ENCODE peak calls at places on chromosomes 6 and 20, in nine cellular contexts. W is H1, L is heart left ventricle, M is lower leg skin, Q is A549, C is suprapubic skin, N is HCT116, O is upper lobe of left lung, T is testis. B is an unnamed sample.

GRCh38 chr6:168838000-168838399 is 397.0 kb downstream of the SMOC2 start:
- DNase-seq in L (no peak), W (no peak), M (no peak), N (no peak), C (no peak), Q (no peak), O (no peak), T (no peak), B (no peak)

GRCh38 chr20:19397676-19398075 is 185.2 kb downstream of the SLC24A3 start:
- DNase-seq in M (no peak), N (no peak), O (no peak), T (no peak), C (no peak), L (no peak), Q (no peak), W (no peak), B (no peak)

GRCh38 chr6:159062564-159062945 is 17.8 kb upstream of the TAGAP start:
- DNase-seq in L (no peak), M (no peak), N (no peak), W (no peak), T (no peak), Q (no peak), C (no peak), O (no peak), B (no peak)

GRCh38 chr20:25277051-25277801 is 29.3 kb downstream of the PYGB start:
- DNase-seq in L (peak), Q (no peak), T (peak), N (no peak), W (peak), M (no peak), C (peak), O (no peak), B (no peak)

GRCh38 chr6:16769131-16769985 is 8.1 kb upstream of the ATXN1 start:
- DNase-seq in Q (peak), N (peak), L (no peak), M (peak), O (no peak), T (no peak), C (no peak), W (no peak), B (peak)

GRCh38 chr6:89281779-89282246 is 33.3 kb downstream of the GABRR2 start:
- DNase-seq in W (peak), O (no peak), Q (peak), T (peak), N (peak), L (no peak), C (no peak), M (no peak), B (peak)

GRCh38 chr6:11805259-11806053 is 26.9 kb upstream of the ADTRP start:
- DNase-seq in N (no peak), Q (no peak), M (no peak), O (peak), L (no peak), W (peak), C (no peak), T (peak), B (no peak)

GRCh38 chr6:139764498-139764986 is 390.1 kb upstream of the CITED2 start:
- DNase-seq in M (peak), N (peak), W (no peak), T (no peak), O (no peak), L (no peak), Q (peak), C (no peak), B (peak)

GRCh38 chr6:108550256-108550655 is 10.5 kb upstream of the FOXO3 start:
- DNase-seq in Q (no peak), L (no peak), W (no peak), M (no peak), C (no peak), T (no peak), N (no peak), O (no peak), B (no peak)

GRCh38 chr6:71222676-71223075 is 65.9 kb upstream of the OGFRL1 start:
- DNase-seq in N (no peak), C (no peak), T (no peak), W (no peak), O (no peak), L (no peak), M (no peak), Q (no peak), B (no peak)

GRCh38 chr6:6586671-6587526 is 1.6 kb upstream of the LY86 start:
- DNase-seq in L (no peak), Q (no peak), N (no peak), T (no peak), C (no peak), M (no peak), O (no peak), W (no peak), B (no peak)
- TF ChIP-seq POLR2A in L (no peak), Q (no peak), N (no peak), T (no peak), C (no peak), M (no peak), O (no peak), W (no peak), B (no peak)

GRCh38 chr6:52284460-52285173 is at the start of gene MCM3:
- DNase-seq in O (peak), C (peak), T (peak), W (peak), L (peak), M (peak), Q (peak), N (peak), B (peak)
- TF ChIP-seq POLR2A in O (peak), C (no peak), T (no peak), W (peak), L (peak), M (no peak), Q (peak), N (no peak), B (peak)

DNA sequence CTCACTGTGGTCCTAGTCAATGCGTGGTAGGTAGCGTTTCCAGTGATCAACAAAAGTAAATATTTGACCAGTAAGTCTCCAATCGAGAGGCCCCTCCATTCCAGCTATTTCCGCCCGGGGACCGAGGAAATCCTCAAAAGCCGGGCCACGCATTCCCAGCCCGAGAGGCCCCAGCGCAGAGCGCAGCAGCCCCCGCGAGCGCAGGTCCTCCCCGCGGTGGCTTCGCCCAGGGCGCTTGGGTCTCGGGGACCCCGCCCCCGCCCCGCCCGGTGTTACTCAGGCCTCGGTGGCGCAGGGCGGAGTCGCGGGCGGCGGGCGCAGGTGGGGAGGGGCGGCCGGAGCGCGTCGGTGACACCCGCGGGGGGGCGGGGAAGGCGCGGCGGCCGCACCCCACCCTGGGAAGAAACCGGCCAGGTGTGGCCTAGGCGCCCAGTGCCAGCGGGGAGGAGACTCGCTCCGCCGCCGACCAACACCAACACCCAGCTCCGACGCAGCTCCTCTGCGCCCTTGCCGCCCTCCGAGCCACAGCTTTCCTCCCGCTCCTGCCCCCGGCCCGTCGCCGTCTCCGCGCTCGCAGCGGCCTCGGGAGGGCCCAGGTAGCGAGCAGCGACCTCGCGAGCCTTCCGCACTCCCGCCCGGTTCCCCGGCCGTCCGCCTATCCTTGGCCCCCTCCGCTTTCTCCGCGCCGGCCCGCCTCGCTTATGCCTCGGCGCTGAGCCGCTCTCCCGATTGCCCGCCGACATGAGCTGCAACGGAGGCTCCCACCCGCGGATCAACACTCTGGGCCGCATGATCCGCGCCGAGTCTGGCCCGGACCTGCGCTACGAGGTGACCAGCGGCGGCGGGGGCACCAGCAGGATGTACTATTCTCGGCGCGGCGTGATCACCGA is at the start of gene DSP:
- DNase-seq in O (peak), T (peak), C (peak), Q (peak), W (peak), M (peak), N (peak), L (peak), B (peak)
- TF ChIP-seq POLR2A in O (peak), T (no peak), C (peak), Q (peak), W (peak), M (no peak), N (peak), L (peak), B (no peak)

DNA sequence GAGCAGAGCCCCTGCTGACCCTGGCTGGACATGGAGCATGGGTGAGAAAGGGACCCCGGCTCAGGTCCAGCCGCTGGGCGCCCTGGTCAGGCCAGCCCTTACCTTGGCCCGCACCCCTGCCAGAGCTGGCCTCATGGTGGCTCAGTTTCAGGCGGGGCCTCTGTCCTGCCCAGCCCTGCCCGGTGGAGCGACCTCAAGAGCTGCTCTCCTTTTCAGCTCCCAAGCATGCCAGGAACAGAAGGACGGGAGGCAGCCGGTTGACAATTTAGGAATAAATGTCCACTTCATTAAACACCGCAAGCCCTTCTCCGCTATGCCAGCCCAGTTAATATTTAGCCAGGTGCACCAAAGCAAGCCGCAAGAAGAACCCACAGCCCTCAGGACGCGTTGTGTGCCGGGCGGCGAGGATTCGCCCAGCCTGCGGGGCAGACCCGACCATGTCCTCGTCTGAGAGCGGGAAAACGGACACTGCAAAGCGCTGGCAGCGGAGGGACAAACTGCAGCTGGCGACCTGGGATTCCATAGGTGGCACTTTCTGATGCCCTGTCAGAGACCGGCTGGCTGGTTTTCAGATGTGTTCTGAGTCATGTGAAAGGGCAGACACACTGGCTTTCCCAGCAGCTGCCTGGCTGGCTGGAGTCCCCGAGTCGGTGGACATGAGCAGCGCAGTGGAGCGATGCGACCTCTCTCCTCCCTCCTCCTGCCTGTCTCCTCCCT is 221.9 kb downstream of the TTLL2 start:
- DNase-seq in Q (no peak), T (no peak), M (no peak), N (no peak), L (no peak), W (no peak), O (no peak), C (no peak), B (no peak)
- TF ChIP-seq POLR2A in Q (no peak), T (no peak), M (no peak), N (no peak), L (no peak), W (no peak), O (no peak), C (no peak), B (no peak)

DNA sequence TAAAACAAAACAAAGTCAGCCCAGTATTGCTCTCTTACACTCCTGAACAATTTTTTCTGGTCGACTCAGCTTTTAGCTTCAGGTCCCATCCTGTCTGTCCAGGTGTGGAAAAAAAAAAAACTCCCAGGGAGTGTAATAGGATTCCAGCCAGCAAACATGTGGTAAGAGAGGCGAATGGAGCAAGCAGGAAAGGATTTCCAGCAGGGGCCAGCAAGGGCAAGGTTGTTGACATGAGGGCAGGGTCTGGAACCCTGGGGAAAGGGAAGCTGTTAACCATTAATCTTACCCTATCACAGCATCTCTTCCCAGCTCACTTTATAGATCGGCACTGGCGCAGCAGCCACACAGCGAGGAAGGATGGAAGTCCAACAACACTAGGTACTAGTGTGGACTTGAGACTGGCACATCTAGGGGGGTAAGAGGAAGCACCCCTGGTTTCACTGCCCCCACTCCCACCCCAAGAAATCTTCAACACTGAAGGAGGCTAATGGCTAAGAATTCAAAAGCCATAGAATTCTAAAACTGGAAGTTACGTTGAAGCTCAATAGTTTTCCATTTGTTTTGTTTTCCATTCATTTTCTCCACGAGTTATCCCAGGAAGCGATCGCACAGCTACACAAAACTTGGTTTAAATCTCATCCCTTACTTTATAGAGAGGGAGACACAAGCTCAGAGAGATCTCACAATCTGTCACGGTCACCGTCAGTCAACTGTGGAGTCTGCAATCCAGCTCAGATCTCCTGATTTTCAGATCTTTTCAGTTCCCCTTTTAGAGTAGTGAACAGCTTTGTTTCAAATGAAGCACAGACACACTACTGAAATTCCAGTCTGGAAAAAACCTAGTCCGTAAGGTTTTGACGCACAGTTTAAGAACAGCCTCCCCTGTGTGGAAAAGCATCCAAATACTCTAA is 53.4 kb downstream of the SLC22A23 start:
- DNase-seq in Q (peak), W (no peak), M (no peak), C (no peak), N (no peak), T (no peak), O (no peak), L (no peak), B (peak)
- TF ChIP-seq POLR2A in Q (no peak), W (no peak), M (no peak), C (no peak), N (no peak), T (no peak), O (no peak), L (no peak), B (no peak)

B was measured in endothelial cell of umbilical vein.